ENCODE peak calls at places on chromosome 2, in nine cellular contexts. O, R, F, A, H, K, W, Y and T are unnamed samples.

GRCh38 chr2:23312996-23313606 is 71.9 kb upstream of the KLHL29 start:
- DNase-seq in H (no peak), A (no peak), W (no peak), Y (peak), K (no peak), F (no peak), O (no peak), R (peak), T (peak)

GRCh38 chr2:109339519-109339991 is 210.6 kb downstream of the SH3RF3 start:
- DNase-seq in K (no peak), H (no peak), F (no peak), R (peak), W (peak), Y (peak), A (no peak), O (no peak), T (no peak)

GRCh38 chr2:21072477-21073242 is 28.8 kb upstream of the APOB start:
- DNase-seq in Y (no peak), O (no peak), A (no peak), K (no peak), R (no peak), H (no peak), F (no peak), W (no peak), T (peak)

GRCh38 chr2:6881036-6881435 is 3.5 kb downstream of the RSAD2 start:
- DNase-seq in W (no peak), F (no peak), H (no peak), K (no peak), R (no peak), O (no peak), Y (no peak), A (no peak), T (no peak)

GRCh38 chr2:68423966-68424650 is 43.0 kb downstream of the FBXO48 start:
- DNase-seq in O (no peak), K (no peak), R (no peak), W (no peak), A (no peak), H (no peak), F (no peak), Y (no peak), T (peak)

GRCh38 chr2:94758546-94758945 is 112.7 kb upstream of the TEKT4 start:
- DNase-seq in H (no peak), F (no peak), A (no peak), Y (no peak), W (no peak), R (no peak), O (no peak), K (no peak), T (no peak)

GRCh38 chr2:145864501-145864900 is 1344.6 kb upstream of the ZEB2 start:
- DNase-seq in A (no peak), O (no peak), F (no peak), Y (no peak), H (no peak), W (no peak), K (no peak), R (no peak), T (no peak)

GRCh38 chr2:43193996-43194869 is 32.2 kb downstream of the ZFP36L2 start:
- DNase-seq in R (no peak), F (no peak), K (no peak), W (no peak), H (no peak), O (no peak), Y (no peak), A (no peak), T (no peak)